ENCODE peak calls at places on chromosomes 12 and 14, in six cellular contexts. V, P, L, N, M and C are unnamed samples.

GRCh38 chr14:53391631-53392030 is 238.5 kb upstream of the DDHD1 start:
- DNase-seq in V (peak; percentile 43), P (peak; percentile 90), L (peak; percentile 35), N (peak; percentile 6), M (no peak), C (no peak)

GRCh38 chr12:15732341-15733061 is 56.7 kb downstream of the EPS8 start:
- DNase-seq in V (no peak), P (no peak), L (peak; percentile 43), N (no peak), M (no peak), C (no peak)

GRCh38 chr12:100992194-100992593 is 197.6 kb downstream of the ANO4 start:
- DNase-seq in V (no peak), P (no peak), L (no peak), N (no peak), M (no peak), C (no peak)

GRCh38 chr12:70449074-70449757 is 83.1 kb downstream of the KCNMB4 start:
- DNase-seq in V (no peak), P (peak; percentile 10), L (no peak), N (no peak), M (no peak), C (peak; percentile 72)

GRCh38 chr14:69002069-69002468 is 23.0 kb upstream of the ACTN1 start:
- DNase-seq in V (no peak), P (no peak), L (peak; percentile 52), N (no peak), M (no peak), C (no peak)

GRCh38 chr14:72678360-72678759 is 215.5 kb downstream of the DPF3 start:
- DNase-seq in V (no peak), P (peak; percentile 87), L (peak; percentile 69), N (no peak), M (no peak), C (no peak)

GRCh38 chr14:100222219-100223093 is 16.5 kb upstream of the YY1 start:
- DNase-seq in V (no peak), P (no peak), L (peak; percentile 22), N (no peak), M (no peak), C (no peak)

GRCh38 chr14:92670177-92670576 is 78.2 kb downstream of the LGMN start:
- DNase-seq in V (peak; percentile 74), P (peak; percentile 86), L (peak; percentile 74), N (peak; percentile 54), M (peak; percentile 57), C (peak; percentile 97)

GRCh38 chr14:44897844-44898151 is 63.9 kb downstream of the KLHL28 start:
- DNase-seq in V (no peak), P (peak; percentile 41), L (peak; percentile 56), N (no peak), M (no peak), C (no peak)

GRCh38 chr14:60721331-60722162 is 2.6 kb downstream of the SIX4 start:
- DNase-seq in V (no peak), P (peak; percentile 84), L (peak; percentile 55), N (peak; percentile 76), M (peak; percentile 56), C (no peak)

GRCh38 chr14:74620497-74620921 is 8.5 kb upstream of the LTBP2 start:
- DNase-seq in V (peak; percentile 61), P (peak; percentile 95), L (peak; percentile 82), N (no peak), M (no peak), C (peak; percentile 81)

GRCh38 chr14:87013583-87013982 is 979.4 kb downstream of the GALC start:
- DNase-seq in V (peak; percentile 16), P (peak; percentile 88), L (peak; percentile 16), N (no peak), M (no peak), C (no peak)

GRCh38 chr14:81329640-81330385 is 70.3 kb downstream of the STON2 start:
- DNase-seq in V (no peak), P (no peak), L (no peak), N (no peak), M (no peak), C (no peak)

GRCh38 chr14:72608391-72609204 is 285.3 kb downstream of the DPF3 start:
- DNase-seq in V (peak; percentile 88), P (peak; percentile 97), L (peak; percentile 91), N (peak; percentile 31), M (no peak), C (peak; percentile 72)

DNA sequence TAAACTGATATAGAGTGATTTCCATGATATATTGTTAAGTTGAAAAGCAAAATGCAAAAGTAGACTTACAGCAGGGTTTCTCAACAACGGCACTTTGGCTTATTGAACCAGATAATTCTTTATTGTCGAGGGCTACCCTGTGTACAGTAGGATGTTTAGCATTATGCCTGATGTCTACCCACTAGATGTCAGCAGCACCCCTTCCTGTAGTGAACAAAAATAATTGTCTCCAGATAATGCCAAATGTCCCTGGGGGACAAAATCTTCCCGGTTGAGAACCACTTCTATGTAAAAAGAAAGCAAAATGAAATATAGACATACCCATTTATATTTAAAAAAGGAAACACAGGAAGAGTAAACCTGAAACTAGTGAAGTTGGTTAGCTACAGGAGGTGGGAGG is 32.4 kb downstream of the ABCD2 start:
- DNase-seq in V (no peak), P (no peak), L (peak; percentile 53), N (peak; percentile 58), M (no peak), C (no peak)
- TF ChIP-seq CTCF in V (peak; percentile 8), P (no peak), L (peak; percentile 46), N (peak; percentile 48), M (peak; percentile 13), C (peak; percentile 22)

GRCh38 chr14:85057266-85057665 is 472.7 kb upstream of the FLRT2 start:
- DNase-seq in V (no peak), P (no peak), L (no peak), N (no peak), M (no peak), C (no peak)
- H3K4me3 ChIP-seq in V (no peak overlapping the region), P (no peak overlapping the region), L (no peak overlapping the region), N (no peak overlapping the region), M (no peak overlapping the region), C (no peak overlapping the region)

DNA sequence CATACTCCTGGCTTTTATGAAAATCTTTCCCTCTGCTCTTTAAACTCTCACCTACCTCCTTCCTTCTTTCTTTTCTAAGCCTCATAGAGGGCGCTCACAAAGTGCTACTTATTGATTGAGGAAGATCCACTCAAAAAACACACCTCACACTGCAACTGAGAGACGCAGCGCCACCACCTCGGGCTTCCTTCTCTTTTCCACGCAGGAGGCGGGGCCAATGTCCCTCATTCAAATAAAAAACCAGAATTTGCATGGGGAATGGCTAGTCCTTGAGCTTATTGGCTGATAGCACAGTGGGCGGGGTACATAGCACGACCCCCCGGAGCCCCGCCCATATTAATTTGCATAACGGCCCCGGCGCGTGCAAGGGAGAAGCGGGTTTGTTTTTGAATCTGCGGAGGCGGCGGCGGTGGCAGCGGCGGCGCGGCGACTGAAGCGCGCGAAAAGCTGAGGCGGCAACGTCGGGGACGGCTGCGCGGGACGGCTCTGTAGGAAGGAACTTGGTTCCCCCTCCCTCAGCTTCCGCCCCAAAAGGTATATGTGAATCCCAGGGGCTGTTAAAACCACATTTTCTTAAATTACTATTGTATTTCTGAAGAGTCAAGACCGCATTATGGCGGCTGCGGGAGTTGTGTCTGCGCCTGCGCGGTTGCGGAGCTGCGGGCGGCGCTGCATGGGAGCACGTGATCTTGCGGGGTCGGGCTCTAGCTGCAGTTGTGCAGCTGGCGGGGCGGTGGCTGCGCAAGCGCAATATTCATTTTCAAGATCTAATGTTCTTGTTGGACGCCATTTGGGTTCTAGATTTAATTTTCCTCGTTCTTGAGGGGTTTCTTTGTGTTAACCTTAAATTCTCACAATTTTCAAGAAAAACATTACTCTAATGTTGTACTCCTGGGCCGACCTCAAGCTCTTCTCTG is at the start of gene ATF7IP:
- DNase-seq in V (peak; percentile 94), P (peak; percentile 96), L (peak; percentile 99), N (peak; percentile 99), M (peak; percentile 96), C (peak; percentile 84)
- TF ChIP-seq CTCF in V (peak; percentile 30), P (peak; percentile 35), L (peak; percentile 53), N (peak; percentile 48), M (peak; percentile 24), C (no peak)

DNA sequence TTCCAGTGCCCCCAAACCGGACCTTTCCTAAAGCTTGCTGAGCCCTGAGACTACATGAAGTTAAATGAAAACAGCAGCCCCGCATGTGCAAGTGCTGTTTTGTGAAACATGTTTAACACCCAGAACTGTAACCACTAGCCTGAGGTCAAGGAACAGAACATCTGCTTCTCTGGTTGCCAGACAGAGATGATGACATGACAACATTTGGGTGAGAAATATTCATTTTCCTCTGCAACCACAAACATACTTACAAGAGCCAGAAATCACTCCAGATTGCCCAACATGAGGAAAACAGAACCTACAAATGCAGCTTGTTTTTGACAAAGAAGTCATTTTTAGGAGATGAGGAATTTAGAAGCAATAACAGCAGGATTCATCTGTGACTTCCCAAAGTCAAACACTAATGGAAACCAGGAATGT is 110.4 kb downstream of the BCAT1 start:
- DNase-seq in V (peak; percentile 74), P (peak; percentile 87), L (peak; percentile 99), N (no peak), M (no peak), C (peak; percentile 76)
- H3K4me3 ChIP-seq in V (no peak overlapping the region), P (no peak overlapping the region), L (no peak overlapping the region), N (no peak overlapping the region), M (no peak overlapping the region), C (no peak overlapping the region)

GRCh38 chr14:64952598-64953309 is 10.2 kb upstream of the GPX2 start:
- DNase-seq in V (no peak), P (no peak), L (peak; percentile 61), N (peak; percentile 27), M (no peak), C (no peak)
- TF ChIP-seq CTCF in V (peak; percentile 6), P (no peak), L (peak; percentile 38), N (no peak), M (no peak), C (no peak)

GRCh38 chr12:12735301-12735700 is 18.1 kb downstream of the CDKN1B start:
- DNase-seq in V (no peak), P (no peak), L (peak; percentile 75), N (no peak), M (no peak), C (no peak)
- H3K4me3 ChIP-seq in V (no peak overlapping the region), P (no peak overlapping the region), L (no peak overlapping the region), N (no peak overlapping the region), M (no peak overlapping the region), C (peak overlapping the region; percentile 30)